ENCODE peak calls at places on chromosome 6, in seven cellular contexts. N, Y, Q, T, C, I and A are unnamed samples.

GRCh38 chr6:135358251-135358821 is 139.2 kb downstream of the AHI1 start:
- DNase-seq in Q (no peak), T (no peak), Y (no peak), N (no peak), C (no peak), I (no peak), A (no peak)

GRCh38 chr6:80433010-80433665 is 326.7 kb downstream of the BCKDHB start:
- DNase-seq in Q (no peak), T (no peak), Y (no peak), C (no peak), N (no peak), I (no peak), A (no peak)

GRCh38 chr6:150250826-150251225 is 108.0 kb downstream of the PPP1R14C start:
- DNase-seq in N (no peak), I (no peak), Y (no peak), Q (no peak), C (no peak), T (no peak), A (peak; percentile 6)

GRCh38 chr6:155495011-155495768 is 39.6 kb upstream of the NOX3 start:
- DNase-seq in C (no peak), I (peak; percentile 11), N (peak; percentile 0), Q (no peak), T (peak; percentile 21), Y (peak; percentile 38), A (no peak)

GRCh38 chr6:83221886-83222479 is 28.8 kb downstream of the RWDD2A start:
- DNase-seq in I (no peak), N (peak; percentile 41), T (no peak), Y (peak; percentile 72), C (no peak), Q (no peak), A (peak; percentile 53)

GRCh38 chr6:150189176-150189575 is 46.3 kb downstream of the PPP1R14C start:
- DNase-seq in N (no peak), Y (no peak), T (peak; percentile 52), C (no peak), Q (no peak), I (no peak), A (no peak)

GRCh38 chr6:4513561-4513960 is 262.6 kb upstream of the CDYL start:
- DNase-seq in I (no peak), C (no peak), N (no peak), T (no peak), Q (no peak), Y (no peak), A (no peak)

GRCh38 chr6:117918454-117918853 is 11.4 kb downstream of the SLC35F1 start:
- DNase-seq in N (no peak), C (no peak), Y (no peak), Q (no peak), I (no peak), T (no peak), A (no peak)

GRCh38 chr6:112450663-112451062 is 103.5 kb downstream of the RFPL4B start:
- DNase-seq in Q (no peak), C (no peak), T (no peak), I (no peak), Y (no peak), N (no peak), A (no peak)

GRCh38 chr6:34901930-34902329 is 12.9 kb downstream of the ANKS1A start:
- DNase-seq in I (no peak), N (no peak), Y (no peak), T (no peak), Q (no peak), C (no peak), A (no peak)

GRCh38 chr6:130020106-130020851 is 1.9 kb downstream of the L3MBTL3 start:
- DNase-seq in I (peak; percentile 32), C (peak; percentile 26), Q (peak; percentile 26), Y (no peak), N (no peak), T (peak; percentile 49), A (no peak)

GRCh38 chr6:1230689-1231605 is 81.0 kb upstream of the FOXQ1 start:
- DNase-seq in I (no peak), T (no peak), C (no peak), Q (no peak), N (no peak), Y (no peak), A (no peak)

GRCh38 chr6:135905604-135906300 is 54.3 kb downstream of the PDE7B start:
- DNase-seq in N (no peak), I (no peak), Q (no peak), T (no peak), Y (peak; percentile 72), C (no peak), A (no peak)

GRCh38 chr6:16698163-16698533 is 63.1 kb downstream of the ATXN1 start:
- DNase-seq in T (no peak), N (no peak), C (no peak), Y (peak; percentile 73), I (no peak), Q (no peak), A (peak; percentile 88)

GRCh38 chr6:148818939-148819575 is 72.2 kb downstream of the UST start:
- DNase-seq in Q (no peak), C (no peak), Y (no peak), N (no peak), T (no peak), I (no peak), A (no peak)

GRCh38 chr6:138959521-138959920 is 28.5 kb downstream of the REPS1 start:
- DNase-seq in Q (no peak), C (no peak), N (no peak), I (no peak), T (no peak), Y (no peak), A (no peak)

GRCh38 chr6:163876391-163876790 is 461.9 kb downstream of the QKI start:
- DNase-seq in C (no peak), Y (no peak), I (no peak), N (no peak), T (no peak), Q (no peak), A (no peak)

GRCh38 chr6:31020057-31020456 is 9.8 kb downstream of the MUC22 start:
- DNase-seq in T (no peak), C (no peak), Y (no peak), N (no peak), Q (no peak), I (no peak), A (no peak)